ENCODE peak calls at places on chromosomes 12 and 14, in four cellular contexts. Q, P, V and E are unnamed samples. For H3K27me3, the result is how much of the 10 kb centered on the place peaks cover.

GRCh38 chr12:6392499-6392898 is 8.5 kb downstream of the LTBR start:
- DNase-seq in Q (no peak), P (no peak), V (peak), E (no peak)

GRCh38 chr14:52142504-52142903 is 73.6 kb upstream of the NID2 start:
- DNase-seq in Q (no peak), P (no peak), V (no peak), E (no peak)

GRCh38 chr12:106084759-106085158 is 54.0 kb downstream of the NUAK1 start:
- DNase-seq in Q (no peak), P (no peak), V (no peak), E (no peak)

GRCh38 chr14:95885866-95886265 is 9.2 kb downstream of the TUNAR start:
- DNase-seq in Q (no peak), P (no peak), V (no peak), E (no peak)

GRCh38 chr12:29317556-29318363 is 63.2 kb downstream of the ERGIC2 start:
- DNase-seq in Q (no peak), P (peak), V (no peak), E (peak)

GRCh38 chr12:6471992-6472366 is 1.5 kb upstream of the VAMP1 start:
- DNase-seq in Q (no peak), P (no peak), V (no peak), E (peak)

GRCh38 chr12:114799574-114800487 is 115.9 kb upstream of the TBX3 start:
- DNase-seq in Q (no peak), P (peak), V (no peak), E (no peak)

GRCh38 chr12:27060740-27061139 is 21.6 kb downstream of the C12orf71 start:
- DNase-seq in Q (no peak), P (no peak), V (no peak), E (no peak)

GRCh38 chr12:3580071-3580749 is 89.2 kb downstream of the PRMT8 start:
- DNase-seq in Q (no peak), P (no peak), V (no peak), E (no peak)

GRCh38 chr12:63319386-63319785 is 168.4 kb upstream of the AVPR1A start:
- DNase-seq in Q (no peak), P (no peak), V (no peak), E (peak)

GRCh38 chr14:101499513-101499912 is 61.8 kb upstream of the DIO3 start:
- DNase-seq in Q (no peak), P (no peak), V (peak), E (no peak)

GRCh38 chr12:123958876-123959275 is 13.8 kb downstream of the CCDC92 start:
- DNase-seq in Q (no peak), P (no peak), V (no peak), E (no peak)

GRCh38 chr12:123954647-123955350 is 17.8 kb downstream of the CCDC92 start:
- DNase-seq in Q (no peak), P (no peak), V (no peak), E (no peak)

GRCh38 chr12:123956249-123956648 is 16.4 kb downstream of the CCDC92 start:
- DNase-seq in Q (no peak), P (no peak), V (no peak), E (no peak)

GRCh38 chr12:123958462-123958861 is 14.2 kb downstream of the CCDC92 start:
- DNase-seq in Q (no peak), P (no peak), V (no peak), E (no peak)

GRCh38 chr12:123957191-123957590 is 15.4 kb downstream of the CCDC92 start:
- DNase-seq in Q (no peak), P (no peak), V (no peak), E (no peak)
- H3K27me3 ChIP-seq in Q (under half), P (under half), V (under half), E (under half)

DNA sequence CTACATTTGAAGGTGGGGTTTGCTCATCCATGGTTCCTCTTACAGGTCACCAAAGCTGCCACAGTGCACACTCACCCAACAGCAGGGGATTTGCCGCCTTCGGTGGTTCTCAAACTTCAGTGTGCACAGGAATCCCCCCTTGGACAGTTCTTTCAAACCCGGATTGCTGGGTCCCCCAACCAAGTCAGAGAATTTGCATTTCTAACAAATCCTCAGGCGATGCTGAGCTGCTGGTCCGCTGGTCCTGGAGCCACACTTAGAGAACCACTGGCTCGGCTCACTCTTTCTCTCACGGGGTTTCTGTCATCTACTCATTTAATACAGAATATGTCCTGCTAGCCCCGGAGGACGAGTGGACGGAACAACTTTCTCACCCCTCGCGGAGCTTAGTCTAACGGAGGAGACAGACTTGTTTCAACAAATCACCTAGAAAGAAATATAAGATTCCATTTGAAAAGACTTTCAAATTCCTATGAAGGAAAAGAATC is 24.1 kb upstream of the ZFP36L1 start:
- DNase-seq in Q (no peak), P (no peak), V (no peak), E (no peak)
- H3K4me3 ChIP-seq in Q (no peak), P (no peak), V (no peak), E (no peak)

DNA sequence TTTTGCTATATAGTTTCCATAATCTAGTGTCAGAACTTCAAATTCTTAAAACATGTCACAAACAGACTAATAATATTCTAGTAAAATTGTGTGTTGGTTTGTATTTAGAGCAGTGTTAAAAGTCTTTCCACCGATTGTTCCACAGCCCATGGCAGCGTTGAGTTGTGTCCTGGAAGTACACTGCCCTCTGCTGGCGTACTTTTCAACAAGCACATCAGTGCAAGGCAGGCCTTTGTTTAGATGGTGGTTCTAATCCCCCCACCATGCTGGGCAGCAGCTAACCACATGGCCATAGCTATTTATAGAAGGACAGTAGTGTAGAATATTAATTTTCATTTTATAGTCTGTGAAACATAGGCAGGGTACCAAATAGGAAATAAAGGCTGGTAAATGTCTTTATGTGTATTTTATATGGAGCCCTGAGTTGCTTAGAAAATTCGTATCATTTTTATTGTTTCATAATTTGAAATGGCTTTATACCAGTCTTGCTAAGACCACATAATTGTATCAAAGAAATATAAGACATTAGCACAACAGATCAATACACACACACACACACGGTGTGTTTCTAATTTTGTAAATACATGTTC is 235.4 kb downstream of the SEC23A start:
- DNase-seq in Q (peak), P (peak), V (peak), E (peak)
- TF ChIP-seq CTCF in Q (peak), P (peak), V (peak), E (peak)

GRCh38 chr12:25950329-25951115 is 8.0 kb upstream of the RASSF8 start:
- DNase-seq in Q (no peak), P (no peak), V (no peak), E (peak)
- H3K27me3 ChIP-seq in Q (under half), P (under half), V (under half), E (under half)

DNA sequence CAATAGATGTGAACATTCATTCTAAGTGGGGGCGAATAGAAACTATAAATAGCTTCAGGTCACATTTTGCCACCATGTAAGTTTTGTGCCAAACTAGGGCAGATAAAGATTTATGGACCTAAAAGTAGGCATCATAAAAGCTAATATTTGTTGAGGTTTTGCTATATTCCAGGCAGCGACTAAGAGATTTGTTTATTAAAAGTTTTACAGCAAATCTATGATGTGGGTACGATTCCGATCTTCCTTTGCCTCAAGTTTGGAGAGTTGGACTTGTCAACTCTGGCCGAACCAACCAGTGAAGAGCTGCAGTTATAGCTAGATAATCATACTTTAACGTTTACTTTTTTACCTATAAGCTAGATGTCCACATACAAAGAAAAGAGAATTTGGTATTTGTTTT is 1.6 kb downstream of the MAPK1IP1L start:
- DNase-seq in Q (no peak), P (no peak), V (no peak), E (no peak)
- H3K4me3 ChIP-seq in Q (peak), P (peak), V (no peak), E (peak)

DNA sequence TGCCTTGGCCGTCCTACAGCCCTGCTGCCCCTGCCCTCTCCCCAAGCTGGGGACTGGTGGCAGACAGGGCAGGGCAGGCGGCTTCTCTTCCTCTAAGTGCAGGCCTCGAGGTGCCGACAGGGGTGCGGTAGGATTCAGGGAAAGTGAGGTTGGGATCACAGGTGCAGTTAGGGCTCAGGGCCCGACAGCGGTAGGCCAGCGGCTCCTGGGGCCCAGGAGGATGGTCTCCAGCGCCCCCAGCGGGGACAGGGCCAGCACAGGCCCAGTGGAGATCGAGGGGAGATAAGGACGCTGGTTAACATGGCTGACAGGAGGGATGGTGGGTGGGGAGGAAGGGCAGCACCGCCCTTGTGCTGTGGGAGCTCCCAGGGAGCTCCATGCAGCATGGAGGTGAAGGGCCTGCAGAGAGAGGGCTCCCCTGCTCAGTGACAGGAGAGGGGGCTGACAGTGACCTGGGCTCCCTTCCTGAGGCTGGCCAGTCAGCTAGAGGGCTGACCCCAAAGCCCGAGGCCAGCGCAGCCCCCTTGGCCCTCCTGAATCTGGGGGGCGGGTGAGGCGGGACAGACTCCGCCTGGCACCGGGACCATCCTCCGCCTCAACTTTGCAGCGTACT is 860 bp upstream of the CRIP1 start:
- DNase-seq in Q (no peak), P (peak), V (no peak), E (no peak)
- TF ChIP-seq CTCF in Q (no peak), P (peak), V (no peak), E (no peak)

DNA sequence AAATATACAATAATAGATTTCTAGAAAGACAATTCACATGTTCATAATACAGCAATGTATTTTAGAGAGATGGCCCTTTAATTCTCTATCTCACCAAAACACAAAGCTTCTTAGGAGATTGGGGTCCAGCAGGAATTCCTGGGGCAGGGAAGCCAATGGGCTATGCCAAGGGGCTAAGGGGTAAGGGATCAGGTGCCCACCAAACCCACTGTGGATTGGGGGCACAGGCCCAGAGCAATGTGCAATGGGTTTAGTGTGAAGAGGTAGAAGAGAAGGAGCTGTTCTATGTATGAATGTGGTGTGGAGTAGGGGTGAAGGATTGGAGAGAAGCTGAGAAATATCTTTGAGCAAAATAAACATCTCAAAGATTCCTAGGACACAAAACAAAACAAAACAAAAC is 2.6 kb downstream of the HOXC13 start:
- DNase-seq in Q (no peak), P (no peak), V (no peak), E (no peak)
- H3K27me3 ChIP-seq in Q (half or more), P (half or more), V (half or more), E (half or more)